ENCODE peak calls at places on chromosomes 1 and 21, in seven cellular contexts. Q, E, F, L, D, B and A are unnamed samples.

GRCh38 chr1:180952657-180953013 is 39.9 kb downstream of the KIAA1614 start:
- DNase-seq in Q (no peak), E (no peak), F (peak; percentile 53), L (no peak), D (no peak), B (no peak), A (no peak)

GRCh38 chr21:32021319-32022027 is 148.7 kb downstream of the HUNK start:
- DNase-seq in Q (no peak), E (no peak), F (peak; percentile 74), L (no peak), D (no peak), B (no peak), A (no peak)

GRCh38 chr1:193558491-193559028 is 372.1 kb upstream of the B3GALT2 start:
- DNase-seq in Q (no peak), E (peak; percentile 72), F (no peak), L (no peak), D (no peak), B (no peak), A (no peak)

GRCh38 chr1:238652346-238652968 is 733.9 kb upstream of the CHRM3 start:
- DNase-seq in Q (no peak), E (peak; percentile 84), F (no peak), L (no peak), D (no peak), B (peak; percentile 2), A (no peak)

GRCh38 chr1:246460411-246460810 is 46.7 kb downstream of the SMYD3 start:
- DNase-seq in Q (no peak), E (no peak), F (no peak), L (no peak), D (no peak), B (no peak), A (no peak)

GRCh38 chr1:46520063-46520911 is 30.7 kb downstream of the DMBX1 start:
- DNase-seq in Q (no peak), E (peak; percentile 91), F (no peak), L (no peak), D (no peak), B (no peak), A (peak; percentile 49)

GRCh38 chr1:227343201-227343600 is 24.9 kb upstream of the CDC42BPA start:
- DNase-seq in Q (no peak), E (peak; percentile 47), F (no peak), L (no peak), D (no peak), B (peak; percentile 30), A (no peak)

GRCh38 chr1:159900086-159900680 is at the start of gene CFAP45:
- DNase-seq in Q (no peak), E (peak; percentile 62), F (peak; percentile 95), L (no peak), D (no peak), B (no peak), A (no peak)

GRCh38 chr1:12621346-12622320 is 3.6 kb upstream of the DHRS3 start:
- DNase-seq in Q (no peak), E (no peak), F (peak; percentile 86), L (no peak), D (no peak), B (no peak), A (no peak)

GRCh38 chr1:173403996-173404395 is 73.1 kb upstream of the PRDX6 start:
- DNase-seq in Q (no peak), E (no peak), F (no peak), L (no peak), D (no peak), B (no peak), A (no peak)

GRCh38 chr1:224637510-224637909 is 21.4 kb downstream of the CNIH3 start:
- DNase-seq in Q (no peak), E (peak; percentile 94), F (no peak), L (no peak), D (no peak), B (peak; percentile 27), A (peak; percentile 35)

GRCh38 chr1:241125297-241125696 is 231.7 kb downstream of the RGS7 start:
- DNase-seq in Q (no peak), E (no peak), F (no peak), L (no peak), D (no peak), B (no peak), A (no peak)

GRCh38 chr1:53326598-53327182 is 1.2 kb downstream of the LRP8 start:
- DNase-seq in Q (no peak), E (no peak), F (no peak), L (peak; percentile 8), D (peak; percentile 65), B (no peak), A (no peak)

GRCh38 chr1:183391863-183392262 is 26.3 kb downstream of the NMNAT2 start:
- DNase-seq in Q (no peak), E (no peak), F (no peak), L (no peak), D (no peak), B (no peak), A (no peak)

GRCh38 chr1:96060621-96061020 is 661.0 kb upstream of the PTBP2 start:
- DNase-seq in Q (no peak), E (no peak), F (no peak), L (no peak), D (no peak), B (no peak), A (no peak)

GRCh38 chr1:35807614-35808375 is at the start of gene AGO4:
- DNase-seq in Q (peak; percentile 13), E (peak; percentile 56), F (peak; percentile 74), L (peak; percentile 20), D (peak; percentile 17), B (no peak), A (peak; percentile 14)

GRCh38 chr1:40877681-40878080 is 15.5 kb upstream of the CITED4 start:
- DNase-seq in Q (no peak), E (peak; percentile 97), F (peak; percentile 95), L (no peak), D (peak; percentile 23), B (peak; percentile 49), A (peak; percentile 74)

GRCh38 chr1:232620356-232620841 is 9.5 kb downstream of the SIPA1L2 start:
- DNase-seq in Q (no peak), E (peak; percentile 38), F (peak; percentile 70), L (no peak), D (no peak), B (no peak), A (peak; percentile 38)

GRCh38 chr21:39451332-39452206 is at the start of gene SH3BGR:
- DNase-seq in Q (no peak), E (no peak), F (peak; percentile 89), L (no peak), D (no peak), B (no peak), A (no peak)

GRCh38 chr1:38872401-38873026 is 634 bp downstream of the MYCBP start:
- DNase-seq in Q (no peak), E (peak; percentile 43), F (no peak), L (peak; percentile 15), D (peak; percentile 26), B (no peak), A (no peak)

GRCh38 chr1:51088474-51088873 is 13.6 kb upstream of the C1orf185 start:
- DNase-seq in Q (no peak), E (peak; percentile 8), F (no peak), L (no peak), D (no peak), B (no peak), A (no peak)

GRCh38 chr1:41936107-41936506 is 17.4 kb upstream of the HIVEP3 start:
- DNase-seq in Q (no peak), E (peak; percentile 52), F (no peak), L (no peak), D (no peak), B (no peak), A (no peak)